ENCODE peak calls at places on chromosomes 13 and 19, in eight cellular contexts. E is endothelial cell; M is SJSA1; G is NCI-H2171 treated with DMSO at 0.1 percent for 48 hours; I is activated CD4-positive, alpha-beta T cell treated with anti-CD3 and anti-CD28 coated beads, Interleukin-2, amount 50 U/mL, for 4 hours; Y is stimulated activated naive B cell treated with anti-CD40 and anti-IgM and Interleukin-4, amounts not matched to agents 10 μg/mL and 1 μg/mL and 100 μg/mL, for 72 hours; H is D341Med; K is HFFc6. U is an unnamed sample.

GRCh38 chr13:106570354-106570822 is 2.5 kb upstream of the ARGLU1 start:
- DNase-seq in H (peak; percentile 43), Y (peak; percentile 54), M (no peak), K (peak; percentile 5), E (peak; percentile 69), I (peak; percentile 66), G (no peak), U (peak; percentile 22)

GRCh38 chr13:77267362-77267761 is 59.5 kb downstream of the MYCBP2 start:
- DNase-seq in G (no peak), E (no peak), H (no peak), I (no peak), Y (no peak), K (no peak), M (no peak), U (no peak)

GRCh38 chr19:50975766-50976165 is 6.4 kb upstream of the KLK6 start:
- DNase-seq in I (no peak), Y (no peak), M (no peak), G (no peak), H (no peak), K (no peak), E (no peak), U (no peak)

GRCh38 chr19:35513975-35514809 is 743 bp upstream of the DMKN start:
- DNase-seq in H (no peak), G (no peak), I (no peak), K (no peak), E (no peak), M (no peak), Y (no peak), U (no peak)

GRCh38 chr13:42804244-42804868 is 23.0 kb downstream of the FAM216B start:
- DNase-seq in H (no peak), E (no peak), M (no peak), Y (no peak), I (no peak), G (no peak), K (no peak), U (no peak)

GRCh38 chr19:14954071-14954655 is 12.9 kb downstream of the OR7C2 start:
- DNase-seq in H (no peak), Y (no peak), K (no peak), I (no peak), G (no peak), E (no peak), M (no peak), U (no peak)

GRCh38 chr19:46618670-46619231 is 6.1 kb downstream of the PTGIR start:
- DNase-seq in Y (peak; percentile 83), G (peak; percentile 37), I (no peak), M (no peak), H (peak; percentile 75), K (no peak), E (no peak), U (peak; percentile 58)

GRCh38 chr19:57887195-57887941 is 1.5 kb downstream of the ZNF814 start:
- DNase-seq in E (no peak), M (no peak), I (no peak), H (peak; percentile 36), Y (no peak), K (no peak), G (peak; percentile 20), U (no peak)

GRCh38 chr13:51832471-51833152 is 12.4 kb downstream of the TMEM272 start:
- DNase-seq in K (peak; percentile 5), G (peak; percentile 39), E (no peak), M (no peak), I (peak; percentile 43), Y (peak; percentile 46), H (peak; percentile 68), U (peak; percentile 89)

GRCh38 chr13:48859168-48860105 is 116.3 kb upstream of the FNDC3A start:
- DNase-seq in M (no peak), H (no peak), I (no peak), Y (no peak), K (no peak), G (no peak), E (no peak), U (no peak)

GRCh38 chr19:11982526-11982925 is 17.7 kb downstream of the ZNF763 start:
- DNase-seq in G (no peak), Y (no peak), E (no peak), I (no peak), M (no peak), K (no peak), H (no peak), U (no peak)

GRCh38 chr19:34273121-34273845 is 18.9 kb downstream of the GARRE1 start:
- DNase-seq in Y (no peak), G (no peak), E (no peak), I (no peak), H (no peak), M (no peak), K (no peak), U (no peak)

GRCh38 chr13:34346626-34347025 is 528.7 kb downstream of the RFC3 start:
- DNase-seq in I (no peak), K (peak; percentile 46), E (no peak), M (peak; percentile 9), G (no peak), H (no peak), Y (no peak), U (no peak)

GRCh38 chr19:18765224-18765623 is 25.9 kb downstream of the COMP start:
- DNase-seq in Y (no peak), K (no peak), H (no peak), M (no peak), E (no peak), G (peak; percentile 93), I (no peak), U (no peak)

U was measured in germinal center.